ENCODE peak calls at places on chromosomes 6 and 20, in four cellular contexts. Y is CD8-positive, alpha-beta T cell; N is astrocyte; H is heart right ventricle. Q is an unnamed sample.
A peak's percentile ranks its signal among the peaks of the same experiment; 100 is the strongest.

GRCh38 chr20:13325033-13325432 is 104.0 kb downstream of the ISM1 start:
- DNase-seq in Y (no peak), N (no peak), H (no peak), Q (no peak)

GRCh38 chr6:3749991-3750323 is 1.6 kb downstream of the PXDC1 start:
- DNase-seq in Y (no peak), N (peak; percentile 76), H (peak; percentile 78), Q (peak; percentile 72)

GRCh38 chr6:11482616-11483015 is 54.9 kb upstream of the TMEM170B start:
- DNase-seq in Y (no peak), N (no peak), H (no peak), Q (no peak)

GRCh38 chr20:41177636-41178035 is 40.3 kb downstream of the PLCG1 start:
- DNase-seq in Y (no peak), N (peak; percentile 91), H (peak; percentile 72), Q (peak; percentile 83)

GRCh38 chr6:89146748-89147715 is 1.2 kb downstream of the PM20D2 start:
- DNase-seq in Y (no peak), N (peak; percentile 62), H (peak; percentile 10), Q (no peak)

GRCh38 chr20:57078101-57078500 is 188.3 kb downstream of the BMP7 start:
- DNase-seq in Y (no peak), N (no peak), H (no peak), Q (no peak)

GRCh38 chr6:32953775-32954174 is 878 bp upstream of the HLA-DMA start:
- DNase-seq in Y (no peak), N (no peak), H (no peak), Q (no peak)

GRCh38 chr20:62816879-62817873 is at the start of gene COL9A3:
- DNase-seq in Y (peak; percentile 24), N (no peak), H (no peak), Q (no peak)

GRCh38 chr6:144978208-144978607 is 693.1 kb downstream of the UTRN start:
- DNase-seq in Y (no peak), N (no peak), H (no peak), Q (no peak)

GRCh38 chr6:40504274-40504673 is 82.9 kb downstream of the LRFN2 start:
- DNase-seq in Y (no peak), N (no peak), H (no peak), Q (no peak)

GRCh38 chr6:123316733-123317323 is 319.9 kb downstream of the TRDN start:
- DNase-seq in Y (no peak), N (no peak), H (no peak), Q (no peak)

GRCh38 chr20:44204156-44204831 is 6.3 kb downstream of the OSER1 start:
- DNase-seq in Y (no peak), N (peak; percentile 96), H (no peak), Q (no peak)

GRCh38 chr6:92479821-92480220 is 939.5 kb downstream of the EPHA7 start:
- DNase-seq in Y (no peak), N (peak; percentile 41), H (no peak), Q (no peak)

GRCh38 chr20:23162887-23163286 is 76.8 kb upstream of the CD93 start:
- DNase-seq in Y (no peak), N (no peak), H (no peak), Q (no peak)

GRCh38 chr20:10370091-10370887 is 63.7 kb downstream of the MKKS start:
- DNase-seq in Y (no peak), N (peak; percentile 76), H (no peak), Q (no peak)

GRCh38 chr6:111844376-111844775 is 28.9 kb downstream of the FYN start:
- DNase-seq in Y (no peak), N (no peak), H (no peak), Q (no peak)

DNA sequence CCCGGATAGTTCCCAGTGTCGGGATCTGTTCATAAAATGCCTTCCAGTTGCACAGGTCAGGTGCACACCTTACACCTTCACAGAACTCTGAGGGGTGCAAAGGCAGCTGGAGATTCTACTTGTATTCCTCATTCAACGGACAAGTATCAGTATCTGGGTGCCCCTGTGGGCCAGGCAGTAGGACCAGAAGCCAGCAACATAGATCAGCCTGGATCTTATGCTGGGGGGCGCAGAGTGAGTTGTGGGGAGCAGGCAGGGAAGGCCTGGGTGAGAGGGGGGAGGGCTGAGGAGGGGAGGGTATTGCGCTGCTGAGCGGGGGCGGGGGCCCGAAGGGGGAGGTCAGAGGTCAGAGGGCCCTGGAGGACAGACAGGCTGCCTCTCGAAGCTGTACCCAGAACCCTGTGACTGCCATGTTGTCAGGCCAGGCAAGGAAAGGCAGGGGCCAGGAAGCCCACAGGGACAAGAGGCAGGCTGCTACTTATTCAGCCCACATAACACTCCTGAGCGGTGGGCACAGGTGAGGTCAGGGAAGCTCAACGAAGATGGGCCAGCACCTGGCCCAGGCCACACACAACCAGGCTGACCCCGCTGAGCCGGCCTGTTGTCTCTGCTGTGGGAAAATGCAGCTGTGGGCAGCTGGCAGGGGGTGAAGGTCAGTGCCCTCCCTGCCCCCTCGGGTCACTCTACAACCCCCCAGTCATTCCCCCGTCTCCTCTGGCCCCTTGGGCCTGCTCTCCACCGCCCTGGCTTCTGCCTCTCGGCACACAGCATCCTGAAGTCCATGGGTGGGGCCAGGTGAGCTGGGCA is 1.1 kb downstream of the OPRL1 start:
- DNase-seq in Y (no peak), N (no peak), H (no peak), Q (no peak)
- H3K4me3 ChIP-seq in Y (no peak overlapping the region), N (no peak overlapping the region), H (no peak overlapping the region), Q (no peak overlapping the region)

GRCh38 chr20:48639899-48640298 is 187.9 kb downstream of the PREX1 start:
- DNase-seq in Y (no peak), N (no peak), H (no peak), Q (no peak)
- H3K36me3 ChIP-seq in Y (peaks cover 68% of the 10 kb centered on the region), N (no peaks in the 10 kb centered on the region), H (no peaks in the 10 kb centered on the region), Q (no peaks in the 10 kb centered on the region)

GRCh38 chr20:33675127-33675954 is 1.1 kb upstream of the NECAB3 start:
- DNase-seq in Y (no peak), N (no peak), H (no peak), Q (peak; percentile 66)
- H3K27ac ChIP-seq in Y (no peak overlapping the region), N (no peak overlapping the region), H (peak overlapping the region; percentile 86), Q (peak overlapping the region; percentile 87)

DNA sequence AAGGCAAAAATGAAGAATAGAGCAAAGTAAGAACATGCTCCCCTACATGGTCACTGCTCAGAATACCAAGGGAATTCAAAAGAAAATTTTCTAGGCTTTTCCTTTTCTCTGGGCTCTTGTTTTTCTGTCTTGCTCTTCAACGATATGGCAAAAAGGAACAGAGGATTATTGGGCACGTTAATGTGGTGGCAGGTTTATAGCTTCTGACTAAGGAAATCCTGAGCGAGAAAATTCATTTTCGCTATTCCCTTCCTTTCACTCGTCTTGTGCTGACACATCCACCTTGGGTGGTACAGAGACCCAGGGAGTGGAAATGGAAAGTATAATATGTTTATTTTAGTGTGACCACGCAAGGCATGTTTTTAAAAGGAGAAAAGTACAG is 132.8 kb downstream of the TRIM27 start:
- DNase-seq in Y (no peak), N (no peak), H (no peak), Q (no peak)
- H3K4me3 ChIP-seq in Y (no peak overlapping the region), N (no peak overlapping the region), H (no peak overlapping the region), Q (no peak overlapping the region)

GRCh38 chr6:43196337-43196736 is 14.3 kb downstream of the CUL9 start:
- DNase-seq in Y (no peak), N (no peak), H (no peak), Q (no peak)

GRCh38 chr6:43189905-43190304 is 7.9 kb downstream of the CUL9 start:
- DNase-seq in Y (no peak), N (no peak), H (no peak), Q (no peak)

GRCh38 chr6:43188426-43188825 is 6.4 kb downstream of the CUL9 start:
- DNase-seq in Y (no peak), N (no peak), H (no peak), Q (no peak)

GRCh38 chr6:43192911-43193310 is 10.9 kb downstream of the CUL9 start:
- DNase-seq in Y (no peak), N (no peak), H (no peak), Q (no peak)

GRCh38 chr6:43193929-43194328 is 11.9 kb downstream of the CUL9 start:
- DNase-seq in Y (no peak), N (no peak), H (no peak), Q (no peak)
- H3K36me3 ChIP-seq in Y (peaks cover 23% of the 10 kb centered on the region), N (peaks cover 4% of the 10 kb centered on the region), H (peaks cover 45% of the 10 kb centered on the region), Q (peaks cover 89% of the 10 kb centered on the region)

GRCh38 chr20:37331060-37331857 is 14.7 kb upstream of the SRC start:
- DNase-seq in Y (no peak), N (no peak), H (no peak), Q (no peak)

GRCh38 chr20:37333130-37333847 is 12.7 kb upstream of the SRC start:
- DNase-seq in Y (no peak), N (no peak), H (no peak), Q (no peak)

GRCh38 chr20:37335642-37336368 is 10.1 kb upstream of the SRC start:
- DNase-seq in Y (no peak), N (no peak), H (no peak), Q (no peak)

GRCh38 chr20:37334450-37334849 is 11.5 kb upstream of the SRC start:
- DNase-seq in Y (no peak), N (no peak), H (no peak), Q (no peak)

DNA sequence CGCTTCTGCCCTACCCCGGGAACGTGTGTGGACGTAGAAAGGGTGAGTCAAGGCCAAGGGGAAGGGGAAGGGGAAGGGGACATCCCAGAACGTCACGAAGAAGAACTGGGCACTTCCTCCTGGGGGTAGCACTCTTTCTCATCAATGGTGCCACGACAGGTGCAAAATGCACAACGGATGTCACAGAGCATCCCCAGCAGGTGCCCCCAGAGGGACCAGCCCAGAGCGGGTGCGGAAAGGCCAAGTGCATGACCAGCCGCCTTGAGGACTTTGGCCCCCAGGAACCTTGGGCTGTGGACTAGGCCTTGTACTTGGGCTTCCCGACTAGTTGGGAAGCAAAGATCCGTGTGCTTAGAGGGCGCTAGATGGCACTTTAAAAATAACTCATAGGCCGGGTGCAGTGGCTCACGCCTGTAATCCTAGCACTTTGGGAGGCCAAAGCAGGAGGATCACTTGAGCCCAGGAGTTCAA is 12.1 kb upstream of the SRC start:
- DNase-seq in Y (no peak), N (no peak), H (no peak), Q (no peak)
- H3K27ac ChIP-seq in Y (no peak overlapping the region), N (no peak overlapping the region), H (no peak overlapping the region), Q (no peak overlapping the region)

GRCh38 chr20:48275737-48276342 is 490.6 kb upstream of the SULF2 start:
- DNase-seq in Y (no peak), N (no peak), H (no peak), Q (no peak)
- H3K4me3 ChIP-seq in Y (no peak overlapping the region), N (no peak overlapping the region), H (no peak overlapping the region), Q (no peak overlapping the region)

GRCh38 chr6:110221738-110222137 is 41.5 kb downstream of the CDC40 start:
- DNase-seq in Y (no peak), N (no peak), H (no peak), Q (no peak)
- H3K36me3 ChIP-seq in Y (peaks cover 26% of the 10 kb centered on the region), N (peaks cover 4% of the 10 kb centered on the region), H (peaks cover 43% of the 10 kb centered on the region), Q (peaks cover 86% of the 10 kb centered on the region)